ENCODE peak calls at places on chromosomes 7 and 10, in six cellular contexts. H is lung, E is astrocyte, V is Panc1, I is fibroblast of the aortic adventitia, T is heart left ventricle. P is an unnamed sample.

GRCh38 chr7:34497153-34497777 is 160.8 kb upstream of the NPSR1 start:
- DNase-seq in V (no peak), T (no peak), I (no peak), E (no peak), H (no peak), P (no peak)

GRCh38 chr7:30237271-30237695 is 47.1 kb upstream of the ZNRF2 start:
- DNase-seq in T (no peak), E (no peak), V (no peak), H (no peak), I (no peak), P (no peak)

GRCh38 chr7:17027143-17027802 is 145.5 kb upstream of the AGR3 start:
- DNase-seq in E (no peak), V (no peak), H (no peak), T (no peak), I (peak), P (peak)

GRCh38 chr7:116800594-116800993 is 61.8 kb upstream of the CAPZA2 start:
- DNase-seq in H (no peak), T (no peak), V (no peak), E (no peak), I (no peak), P (no peak)

GRCh38 chr7:36607206-36607515 is 117.1 kb downstream of the AOAH start:
- DNase-seq in H (no peak), V (no peak), T (no peak), I (no peak), E (no peak), P (no peak)

GRCh38 chr7:34445653-34446052 is 212.4 kb upstream of the NPSR1 start:
- DNase-seq in T (no peak), H (no peak), I (no peak), E (no peak), V (no peak), P (no peak)

GRCh38 chr10:63157845-63158624 is 24.9 kb downstream of the NRBF2 start:
- DNase-seq in V (peak), T (peak), H (no peak), E (peak), I (peak), P (peak)

GRCh38 chr7:139753079-139753692 is 24.6 kb downstream of the HIPK2 start:
- DNase-seq in T (no peak), H (no peak), E (no peak), I (no peak), V (no peak), P (no peak)

GRCh38 chr10:65751218-65751617 is 1174.6 kb upstream of the LRRTM3 start:
- DNase-seq in T (no peak), E (no peak), V (no peak), H (no peak), I (no peak), P (no peak)

GRCh38 chr10:123838596-123839310 is 52.9 kb downstream of the CPXM2 start:
- DNase-seq in T (no peak), E (no peak), I (no peak), H (no peak), V (no peak), P (no peak)

GRCh38 chr10:88190540-88191213 is 327.3 kb downstream of the PTEN start:
- DNase-seq in E (no peak), H (no peak), T (no peak), I (no peak), V (no peak), P (no peak)

GRCh38 chr7:133602291-133602690 is 349.4 kb downstream of the EXOC4 start:
- DNase-seq in V (no peak), H (no peak), T (no peak), E (peak), I (peak), P (peak)

GRCh38 chr10:131081386-131081785 is 230.1 kb downstream of the TCERG1L start:
- DNase-seq in V (no peak), H (no peak), T (no peak), I (no peak), E (no peak), P (no peak)

GRCh38 chr10:104819731-104820130 is 178.6 kb downstream of the SORCS3 start:
- DNase-seq in E (no peak), V (no peak), H (no peak), T (no peak), I (peak), P (no peak)

DNA sequence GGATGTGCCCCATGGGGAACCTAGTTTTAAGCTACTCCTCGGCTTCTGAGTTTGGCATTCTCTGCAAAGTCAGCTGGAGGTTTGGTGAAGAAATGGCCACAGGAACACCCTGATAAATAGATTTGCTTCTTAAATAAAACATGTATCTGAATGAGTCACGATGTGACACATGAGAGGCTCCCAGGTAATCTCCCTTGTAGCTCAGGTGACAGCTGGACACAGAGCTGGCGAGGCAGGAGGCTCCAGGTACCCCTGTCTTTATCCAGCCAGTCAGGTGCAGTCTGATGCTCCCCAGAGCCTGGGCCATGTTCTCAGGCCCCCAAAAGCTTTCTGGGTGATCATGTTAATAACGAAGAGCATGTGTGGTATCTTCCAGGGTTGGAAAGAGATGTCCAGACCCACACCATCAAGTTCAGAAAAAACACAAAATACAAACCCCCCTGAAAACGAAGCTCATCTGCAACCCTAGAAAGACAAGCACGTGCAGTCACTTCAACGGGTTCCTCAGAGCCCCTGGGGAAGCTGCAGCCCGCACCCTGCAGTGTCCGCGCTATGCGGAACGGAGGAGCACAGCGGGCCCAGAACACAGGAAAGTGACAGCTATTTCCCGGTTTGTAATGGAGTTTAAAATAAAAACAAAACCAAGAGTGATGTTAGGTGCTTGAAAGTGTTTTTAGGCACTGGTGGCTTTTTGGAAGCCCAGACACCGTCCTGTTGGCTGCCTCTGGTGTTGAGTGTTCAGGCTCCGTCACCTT is 69.4 kb downstream of the ZRANB1 start:
- DNase-seq in H (no peak), E (no peak), T (no peak), V (no peak), I (no peak), P (no peak)
- H3K4me3 ChIP-seq in H (no peak), E (no peak), T (no peak), V (no peak), I (no peak), P (no peak)

DNA sequence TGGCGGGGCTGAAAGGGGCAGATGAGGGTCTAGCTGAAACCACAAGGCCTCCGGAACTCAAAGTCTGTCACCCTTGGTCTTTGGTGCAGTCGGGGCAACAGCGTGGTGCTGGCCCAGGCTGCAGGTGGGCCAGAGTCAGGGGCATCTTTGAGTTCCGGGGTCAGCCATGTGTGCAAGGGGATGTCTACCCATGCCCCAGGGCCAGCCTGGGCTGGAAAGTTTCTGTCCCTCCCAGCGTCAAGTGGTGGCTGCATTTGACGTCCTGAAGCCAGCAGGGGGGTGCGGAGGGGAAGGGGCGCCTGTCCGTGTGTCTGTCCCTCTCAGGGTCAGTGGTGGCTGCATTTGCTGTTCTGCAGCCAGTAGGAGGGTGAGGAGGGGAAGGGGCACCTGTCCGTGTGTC is 670 bp downstream of the BRAT1 start:
- DNase-seq in T (no peak), E (no peak), H (no peak), I (no peak), V (no peak), P (no peak)
- TF ChIP-seq CTCF in T (no peak), E (no peak), H (no peak), I (no peak), V (no peak), P (no peak)

GRCh38 chr10:4824791-4825310 is 1.2 kb upstream of the AKR1E2 start:
- DNase-seq in I (no peak), V (no peak), T (no peak), H (peak), E (no peak), P (no peak)

GRCh38 chr10:4828005-4828404 is 2.0 kb downstream of the AKR1E2 start:
- DNase-seq in I (no peak), H (peak), T (no peak), V (no peak), E (no peak), P (no peak)

GRCh38 chr10:4825868-4826787 is at the start of gene AKR1E2:
- DNase-seq in V (no peak), T (peak), H (peak), E (peak), I (peak), P (peak)

GRCh38 chr10:4826788-4827324 is 849 bp downstream of the AKR1E2 start:
- DNase-seq in T (no peak), V (no peak), H (no peak), E (no peak), I (no peak), P (no peak)

GRCh38 chr10:4825456-4825867 is 545 bp upstream of the AKR1E2 start:
- DNase-seq in T (no peak), I (no peak), E (no peak), V (no peak), H (peak), P (no peak)
- H3K4me3 ChIP-seq in T (peak), I (no peak), E (no peak), V (peak), H (no peak), P (peak)

GRCh38 chr7:107383203-107383602 is 86.7 kb upstream of the GPR22 start:
- DNase-seq in H (no peak), T (no peak), I (no peak), E (no peak), V (no peak), P (no peak)

GRCh38 chr7:107386543-107386900 is 83.3 kb upstream of the GPR22 start:
- DNase-seq in H (no peak), V (no peak), T (no peak), E (no peak), I (no peak), P (no peak)

GRCh38 chr7:107387077-107387476 is 82.8 kb upstream of the GPR22 start:
- DNase-seq in I (peak), V (no peak), T (peak), E (peak), H (no peak), P (peak)

GRCh38 chr7:107381453-107381852 is 88.4 kb upstream of the GPR22 start:
- DNase-seq in V (no peak), I (no peak), T (no peak), E (no peak), H (no peak), P (no peak)

GRCh38 chr7:107384025-107384424 is 85.8 kb upstream of the GPR22 start:
- DNase-seq in I (no peak), E (no peak), H (no peak), V (no peak), T (no peak), P (no peak)
- TF ChIP-seq CTCF in I (no peak), E (no peak), H (no peak), V (peak), T (no peak), P (no peak)

GRCh38 chr7:73669316-73669715 is 1.7 kb downstream of the VPS37D start:
- DNase-seq in T (no peak), E (no peak), I (no peak), V (no peak), H (no peak), P (no peak)

GRCh38 chr7:73669858-73670385 is 2.3 kb downstream of the VPS37D start:
- DNase-seq in E (no peak), T (no peak), I (no peak), V (no peak), H (no peak), P (no peak)

GRCh38 chr7:73671317-73671651 is 3.7 kb downstream of the VPS37D start:
- DNase-seq in E (no peak), I (no peak), V (no peak), T (no peak), H (no peak), P (no peak)

GRCh38 chr7:73667344-73668102 is at the start of gene VPS37D:
- DNase-seq in I (peak), V (no peak), T (peak), E (peak), H (peak), P (peak)

GRCh38 chr7:73668103-73668937 is 689 bp downstream of the VPS37D start:
- DNase-seq in V (no peak), H (no peak), E (peak), T (no peak), I (no peak), P (peak)
- H3K4me3 ChIP-seq in V (peak), H (peak), E (peak), T (peak), I (peak), P (peak)

DNA sequence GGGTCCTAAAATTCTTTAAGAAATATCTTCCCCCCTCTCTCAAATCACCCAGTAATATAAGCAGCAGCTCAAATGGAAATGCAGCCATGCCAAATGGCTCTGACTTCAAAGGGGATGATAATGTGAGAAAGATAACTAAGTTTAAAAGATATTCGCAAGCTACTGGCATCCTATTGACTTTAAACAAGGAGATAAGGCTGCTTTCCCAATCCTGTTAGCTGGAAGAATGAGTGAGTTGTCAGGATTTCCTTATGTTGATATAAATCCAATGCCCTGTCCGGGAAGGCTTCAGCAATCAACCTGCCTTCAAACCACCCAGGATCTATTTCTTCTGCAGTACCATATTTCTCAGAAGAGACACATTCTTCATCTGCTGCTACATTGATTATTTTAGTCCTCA is 172.0 kb downstream of the FANK1 start:
- DNase-seq in H (no peak), E (no peak), I (no peak), T (no peak), V (no peak), P (no peak)
- TF ChIP-seq CTCF in H (no peak), E (no peak), I (no peak), T (no peak), V (no peak), P (no peak)

GRCh38 chr7:54888736-54889082 is 129.7 kb upstream of the SEC61G start:
- DNase-seq in E (no peak), I (no peak), T (no peak), H (no peak), V (no peak), P (no peak)
- H3K4me3 ChIP-seq in E (peak), I (peak), T (peak), H (no peak), V (no peak), P (peak)

DNA sequence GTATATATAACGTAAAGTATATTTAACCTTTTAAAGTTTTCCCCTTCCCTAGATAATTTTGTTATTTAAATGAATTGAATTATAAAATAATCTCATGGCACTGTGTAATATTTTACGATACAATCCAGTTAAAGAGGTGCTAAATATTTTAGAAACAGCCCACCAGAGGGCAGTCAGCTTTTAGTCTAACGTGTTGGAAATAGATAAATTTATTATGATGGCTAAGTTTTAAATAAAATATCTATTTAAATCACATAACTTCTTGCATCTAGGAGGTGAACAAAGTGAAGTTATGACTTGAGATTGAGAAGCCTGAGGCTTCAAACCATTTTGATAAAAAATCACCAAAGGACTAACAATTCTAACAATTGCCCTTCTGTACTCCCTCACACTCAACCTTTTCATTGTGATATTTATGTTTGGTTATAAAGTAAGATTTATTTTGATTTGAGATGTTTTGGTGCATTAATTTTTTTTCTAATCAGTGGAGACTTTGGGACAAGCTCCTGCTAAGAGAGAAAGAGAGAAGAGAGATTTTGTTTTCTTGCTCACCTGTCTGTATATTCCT is 171.5 kb upstream of the SP4 start:
- DNase-seq in T (no peak), V (no peak), I (peak), E (peak), H (no peak), P (peak)
- TF ChIP-seq CTCF in T (peak), V (peak), I (peak), E (no peak), H (peak), P (peak)

DNA sequence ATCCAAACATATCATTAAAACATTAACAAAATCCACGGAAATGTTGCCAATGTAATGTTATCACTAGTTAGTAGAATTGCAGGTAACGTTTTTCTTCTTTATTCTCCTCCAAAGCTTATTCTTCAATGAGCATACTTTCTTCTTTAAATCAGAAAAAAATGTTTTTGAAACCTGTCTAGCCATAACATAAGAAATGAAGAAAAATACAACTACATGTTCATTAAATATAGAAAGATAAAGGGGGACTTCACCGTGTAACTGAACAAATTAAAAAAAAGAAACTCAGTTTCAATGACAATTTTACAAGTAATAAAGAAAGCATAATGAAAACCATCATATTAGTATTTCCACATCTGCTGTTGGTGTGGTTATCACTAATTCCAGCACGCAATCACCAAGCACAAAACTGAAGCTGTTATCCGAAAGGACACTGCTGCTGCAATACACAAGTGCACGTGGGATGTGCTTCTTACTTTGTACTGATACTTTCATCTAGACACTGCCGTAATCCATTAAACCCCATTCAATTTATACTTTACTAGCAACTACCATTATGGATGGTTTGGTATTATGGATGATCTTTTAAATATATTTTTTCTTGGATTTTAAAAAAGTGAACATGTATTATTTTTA is 9.6 kb downstream of the ESYT2 start:
- DNase-seq in H (no peak), I (no peak), V (no peak), E (no peak), T (no peak), P (peak)
- H3K4me3 ChIP-seq in H (no peak), I (no peak), V (no peak), E (no peak), T (no peak), P (no peak)

P was measured in foreskin fibroblast.